ENCODE peak calls at places on chromosomes 16 and 17, in seven cellular contexts. N is heart right ventricle, U is transverse colon, W is HAP-1, A is ovary, Q is pancreas, F is HCT116. G is an unnamed sample. For H3K36me3, the result is how much of the 10 kb centered on the place peaks cover.

GRCh38 chr17:18258356-18259038 is at the start of gene FLII:
- DNase-seq in N (peak), U (peak), W (peak), A (peak), Q (peak), F (no peak), G (peak)

GRCh38 chr17:44552361-44552760 is 4.9 kb upstream of the FZD2 start:
- DNase-seq in N (no peak), U (peak), W (no peak), A (no peak), Q (no peak), F (no peak), G (no peak)

GRCh38 chr16:65126845-65127624 is 5.2 kb upstream of the CDH11 start:
- DNase-seq in N (no peak), U (no peak), W (no peak), A (no peak), Q (no peak), F (no peak), G (no peak)

GRCh38 chr17:20073056-20073979 is 64.2 kb downstream of the SPECC1 start:
- DNase-seq in N (peak), U (peak), W (no peak), A (peak), Q (no peak), F (no peak), G (no peak)

GRCh38 chr17:58277107-58277506 is 3.6 kb downstream of the MPO start:
- DNase-seq in N (no peak), U (no peak), W (no peak), A (no peak), Q (no peak), F (peak), G (no peak)

GRCh38 chr16:78648517-78648916 is 549.1 kb downstream of the WWOX start:
- DNase-seq in N (peak), U (no peak), W (no peak), A (no peak), Q (no peak), F (no peak), G (peak)

GRCh38 chr17:8393470-8394231 is 4.0 kb downstream of the RNF222 start:
- DNase-seq in N (no peak), U (peak), W (no peak), A (no peak), Q (no peak), F (no peak), G (peak)

GRCh38 chr17:17204041-17204591 is 2.0 kb downstream of the PLD6 start:
- DNase-seq in N (peak), U (peak), W (no peak), A (no peak), Q (no peak), F (no peak), G (peak)

GRCh38 chr17:10135539-10136257 is 62.7 kb downstream of the GAS7 start:
- DNase-seq in N (no peak), U (peak), W (no peak), A (no peak), Q (no peak), F (no peak), G (no peak)

GRCh38 chr16:88691924-88692560 is 5.7 kb upstream of the SNAI3 start:
- DNase-seq in N (no peak), U (peak), W (no peak), A (no peak), Q (no peak), F (no peak), G (no peak)

GRCh38 chr16:88640520-88641247 is 2.3 kb downstream of the IL17C start:
- DNase-seq in N (no peak), U (no peak), W (no peak), A (no peak), Q (no peak), F (no peak), G (no peak)

GRCh38 chr17:56593741-56594527 is 435 bp downstream of the NOG start:
- DNase-seq in N (peak), U (peak), W (peak), A (peak), Q (peak), F (no peak), G (peak)

GRCh38 chr17:78675836-78676235 is 98.6 kb upstream of the DNAH17 start:
- DNase-seq in N (no peak), U (no peak), W (no peak), A (no peak), Q (peak), F (no peak), G (no peak)

GRCh38 chr17:83024205-83024971 is 55.0 kb upstream of the METRNL start:
- DNase-seq in N (no peak), U (no peak), W (no peak), A (no peak), Q (no peak), F (no peak), G (no peak)

GRCh38 chr17:79001190-79002020 is 8.2 kb downstream of the CANT1 start:
- DNase-seq in N (no peak), U (no peak), W (no peak), A (peak), Q (peak), F (no peak), G (no peak)

GRCh38 chr16:15899538-15900100 is 11.2 kb upstream of the CEP20 start:
- DNase-seq in N (no peak), U (peak), W (no peak), A (no peak), Q (no peak), F (peak), G (peak)

GRCh38 chr16:69049146-69049545 is 56.3 kb upstream of the HAS3 start:
- DNase-seq in N (no peak), U (no peak), W (no peak), A (no peak), Q (no peak), F (no peak), G (no peak)

GRCh38 chr17:53313746-53314145 is 509.0 kb upstream of the KIF2B start:
- DNase-seq in N (no peak), U (no peak), W (no peak), A (no peak), Q (no peak), F (no peak), G (no peak)

GRCh38 chr16:3838600-3839401 is 41.7 kb downstream of the CREBBP start:
- DNase-seq in N (no peak), U (no peak), W (no peak), A (no peak), Q (no peak), F (no peak), G (no peak)

GRCh38 chr17:3647769-3648540 is 11.4 kb downstream of the CTNS start:
- DNase-seq in N (peak), U (peak), W (peak), A (no peak), Q (peak), F (peak), G (peak)

GRCh38 chr16:80924372-80924978 is 82.2 kb downstream of the CMC2 start:
- DNase-seq in N (peak), U (peak), W (peak), A (peak), Q (peak), F (peak), G (no peak)

GRCh38 chr17:79201119-79201518 is 126.5 kb downstream of the ENGASE start:
- DNase-seq in N (no peak), U (no peak), W (no peak), A (no peak), Q (no peak), F (no peak), G (no peak)

GRCh38 chr17:33049781-33050414 is 58.3 kb downstream of the SPACA3 start:
- DNase-seq in N (peak), U (peak), W (peak), A (no peak), Q (no peak), F (peak), G (peak)

GRCh38 chr16:88770459-88771293 is 14.3 kb downstream of the PIEZO1 start:
- DNase-seq in N (peak), U (peak), W (peak), A (no peak), Q (no peak), F (peak), G (peak)

GRCh38 chr17:37358098-37358829 is 17.5 kb upstream of the C17orf78 start:
- DNase-seq in N (peak), U (peak), W (peak), A (peak), Q (peak), F (no peak), G (peak)

GRCh38 chr17:19720631-19721426 is 4.4 kb upstream of the SLC47A2 start:
- DNase-seq in N (no peak), U (peak), W (no peak), A (peak), Q (no peak), F (no peak), G (peak)

GRCh38 chr17:29243792-29244191 is 2.9 kb upstream of the CRYBA1 start:
- DNase-seq in N (no peak), U (no peak), W (peak), A (no peak), Q (no peak), F (no peak), G (peak)

GRCh38 chr16:46765050-46765449 is 16.9 kb upstream of the MYLK3 start:
- DNase-seq in N (no peak), U (no peak), W (no peak), A (no peak), Q (no peak), F (no peak), G (peak)

GRCh38 chr16:85384831-85385462 is 228.2 kb upstream of the GSE1 start:
- DNase-seq in N (no peak), U (peak), W (no peak), A (peak), Q (peak), F (no peak), G (no peak)

DNA sequence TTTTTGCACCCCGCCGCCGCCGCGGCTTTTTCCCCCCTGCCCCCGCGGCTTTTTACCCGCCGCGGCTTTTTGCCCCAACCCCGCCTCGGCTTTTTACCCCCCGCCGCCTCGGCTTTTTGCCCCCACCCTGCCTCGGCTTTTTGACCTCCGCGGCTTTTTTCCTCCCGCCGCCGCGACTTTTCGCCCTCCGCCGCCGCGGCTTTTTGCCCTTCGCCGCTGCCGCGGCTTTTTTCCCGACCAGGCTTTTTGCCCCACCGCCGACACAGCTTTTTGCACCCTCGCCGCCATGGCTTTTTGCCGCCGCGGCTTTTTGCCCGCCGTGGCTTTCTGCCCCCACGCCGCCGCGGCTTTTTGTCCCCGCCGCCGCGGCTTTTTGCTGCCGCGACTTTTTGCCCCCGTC is 137.0 kb upstream of the TP53TG3D start:
- DNase-seq in N (no peak), U (no peak), W (peak), A (no peak), Q (peak), F (no peak), G (peak)
- H3K4me3 ChIP-seq in N (peak), U (peak), W (peak), A (no peak), Q (peak), F (no peak), G (peak)

GRCh38 chr16:2170080-2170479 is 14.5 kb downstream of the TRAF7 start:
- DNase-seq in N (no peak), U (no peak), W (no peak), A (no peak), Q (no peak), F (no peak), G (no peak)
- H3K36me3 ChIP-seq in N (under half), U (under half), W (under half), A (under half), Q (under half), F (half or more), G (half or more)

DNA sequence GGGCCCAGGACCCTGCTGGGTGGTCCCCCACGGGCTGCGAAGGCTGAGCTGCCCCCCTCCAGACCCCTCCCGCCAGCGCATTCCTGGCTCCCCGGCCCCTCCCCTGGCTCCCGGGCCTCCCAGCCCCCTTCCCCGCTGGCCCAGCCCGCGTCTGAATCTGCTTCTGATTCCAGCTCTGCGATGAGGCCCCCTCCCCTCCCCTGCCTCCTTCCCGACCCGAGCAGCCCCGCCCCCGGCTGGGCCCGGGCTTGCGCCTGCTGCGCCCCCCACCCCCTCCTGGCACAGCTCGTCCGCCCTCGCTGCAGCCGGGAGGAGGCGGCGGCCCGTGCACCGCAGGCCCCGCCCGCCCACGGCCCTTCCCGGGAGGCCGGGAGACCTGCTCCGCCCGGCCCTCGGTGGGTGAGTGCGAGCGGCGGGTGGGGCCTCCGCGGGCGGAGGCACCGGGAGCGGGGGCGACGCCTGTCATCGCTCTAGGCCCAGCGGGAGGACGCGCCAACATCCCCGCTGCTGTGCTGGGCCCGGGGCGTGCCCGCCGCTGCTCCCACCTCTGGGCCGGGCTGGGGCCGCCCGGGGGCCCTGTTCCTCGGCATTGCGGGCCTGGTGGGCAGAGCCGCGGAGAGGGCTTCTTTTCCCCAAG is at the start of gene NTN3:
- DNase-seq in N (no peak), U (no peak), W (peak), A (peak), Q (no peak), F (no peak), G (no peak)
- H3K4me3 ChIP-seq in N (peak), U (peak), W (no peak), A (no peak), Q (no peak), F (no peak), G (no peak)

GRCh38 chr16:27689711-27690110 is 139.8 kb downstream of the KATNIP start:
- DNase-seq in N (no peak), U (no peak), W (no peak), A (no peak), Q (no peak), F (no peak), G (no peak)
- H3K36me3 ChIP-seq in N (under half), U (under half), W (under half), A (under half), Q (under half), F (under half), G (under half)

DNA sequence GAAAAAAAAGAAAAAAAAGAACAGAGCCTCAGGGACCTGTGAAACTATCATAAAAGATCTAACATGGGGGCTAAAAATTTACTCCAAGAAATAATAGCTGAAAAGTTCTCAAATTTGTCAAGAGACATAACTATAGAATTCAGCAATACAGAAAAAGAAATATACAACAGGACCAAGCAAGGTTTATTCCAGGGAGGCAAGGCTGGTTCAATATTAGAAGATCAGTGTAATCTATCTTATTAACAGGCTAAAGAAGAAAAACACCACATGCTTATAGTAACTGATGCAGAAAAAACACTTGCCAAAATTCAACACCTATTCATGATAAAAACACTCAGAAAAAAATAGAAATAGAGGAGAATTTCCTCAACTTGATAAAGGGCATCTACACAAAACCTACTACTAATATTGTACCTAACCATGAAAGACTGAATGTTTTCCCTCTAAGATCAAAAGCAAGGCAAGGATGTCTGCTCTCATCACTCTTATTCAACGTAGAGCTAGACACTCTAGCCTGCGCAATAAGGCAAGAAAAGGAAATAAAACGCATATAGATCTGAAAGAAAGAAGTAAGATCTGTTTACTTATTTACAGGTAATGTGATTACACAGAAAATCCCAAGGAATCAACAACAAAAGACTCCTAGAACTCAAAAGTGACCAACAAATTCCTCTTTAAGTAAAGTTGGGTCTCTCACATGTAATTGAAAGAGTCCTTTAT is 1.2 kb upstream of the ACSM3 start:
- DNase-seq in N (no peak), U (no peak), W (no peak), A (no peak), Q (no peak), F (no peak), G (no peak)
- H3K4me3 ChIP-seq in N (no peak), U (peak), W (no peak), A (no peak), Q (no peak), F (no peak), G (no peak)

GRCh38 chr17:73343739-73344454 is 32.1 kb upstream of the CDC42EP4 start:
- DNase-seq in N (no peak), U (no peak), W (no peak), A (no peak), Q (no peak), F (no peak), G (no peak)

GRCh38 chr17:73342549-73343167 is 30.9 kb upstream of the CDC42EP4 start:
- DNase-seq in N (no peak), U (no peak), W (peak), A (no peak), Q (no peak), F (no peak), G (peak)

GRCh38 chr17:73341350-73342056 is 29.7 kb upstream of the CDC42EP4 start:
- DNase-seq in N (no peak), U (no peak), W (no peak), A (no peak), Q (no peak), F (no peak), G (no peak)

GRCh38 chr17:73342057-73342522 is 30.3 kb upstream of the CDC42EP4 start:
- DNase-seq in N (peak), U (peak), W (peak), A (peak), Q (no peak), F (no peak), G (peak)

GRCh38 chr17:73343168-73343634 is 31.4 kb upstream of the CDC42EP4 start:
- DNase-seq in N (peak), U (peak), W (peak), A (peak), Q (no peak), F (no peak), G (peak)
- H3K36me3 ChIP-seq in N (under half), U (under half), W (under half), A (under half), Q (under half), F (under half), G (under half)

GRCh38 chr16:73847090-73847489 is 449.5 kb upstream of the PSMD7 start:
- DNase-seq in N (no peak), U (no peak), W (no peak), A (no peak), Q (no peak), F (no peak), G (no peak)

GRCh38 chr16:73848993-73849392 is 447.6 kb upstream of the PSMD7 start:
- DNase-seq in N (no peak), U (peak), W (no peak), A (no peak), Q (no peak), F (no peak), G (no peak)

GRCh38 chr16:73840710-73841109 is 455.9 kb upstream of the PSMD7 start:
- DNase-seq in N (peak), U (no peak), W (no peak), A (no peak), Q (no peak), F (no peak), G (no peak)

DNA sequence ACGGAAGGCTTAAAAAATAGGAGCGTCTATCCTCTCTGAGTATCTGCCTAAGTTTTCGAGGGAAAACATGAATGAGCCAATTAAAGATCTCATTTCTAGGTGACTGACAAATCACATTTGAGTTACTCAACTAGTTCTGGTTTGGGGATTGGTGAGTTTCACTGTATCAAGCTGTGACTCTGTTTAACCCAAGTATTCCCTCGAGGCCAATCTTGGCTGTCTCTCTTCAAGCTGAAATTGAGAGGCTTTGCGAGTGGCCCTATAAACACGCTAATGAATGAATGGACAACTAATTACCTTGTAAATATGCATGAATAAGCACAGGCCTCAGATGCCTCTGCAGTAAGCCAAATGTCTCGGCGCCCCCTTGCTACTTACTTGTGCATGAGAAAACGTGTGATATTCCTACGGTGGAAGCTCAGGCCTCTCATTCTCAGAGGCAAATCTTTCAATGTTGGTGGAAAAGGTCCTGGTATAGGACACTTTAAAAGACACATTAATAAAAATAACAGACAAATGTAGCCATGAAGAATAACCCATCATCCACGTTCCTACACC is 450.2 kb upstream of the PSMD7 start:
- DNase-seq in N (no peak), U (no peak), W (peak), A (no peak), Q (no peak), F (no peak), G (no peak)
- H3K4me3 ChIP-seq in N (no peak), U (no peak), W (no peak), A (no peak), Q (no peak), F (no peak), G (no peak)

GRCh38 chr16:8898660-8899318 is 16.6 kb downstream of the LITAFD start:
- DNase-seq in N (no peak), U (no peak), W (no peak), A (no peak), Q (no peak), F (no peak), G (no peak)
- H3K36me3 ChIP-seq in N (under half), U (half or more), W (half or more), A (under half), Q (under half), F (half or more), G (half or more)

GRCh38 chr17:76492250-76492988 is 8.8 kb downstream of the RHBDF2 start:
- DNase-seq in N (no peak), U (peak), W (no peak), A (no peak), Q (no peak), F (no peak), G (no peak)

GRCh38 chr17:76495663-76496400 is 5.4 kb downstream of the RHBDF2 start:
- DNase-seq in N (no peak), U (no peak), W (no peak), A (no peak), Q (no peak), F (no peak), G (peak)

GRCh38 chr17:76492989-76493501 is 8.2 kb downstream of the RHBDF2 start:
- DNase-seq in N (peak), U (peak), W (no peak), A (peak), Q (no peak), F (no peak), G (peak)

GRCh38 chr17:76491271-76492184 is 9.7 kb downstream of the RHBDF2 start:
- DNase-seq in N (no peak), U (peak), W (no peak), A (no peak), Q (no peak), F (no peak), G (no peak)

GRCh38 chr17:76493505-76494167 is 7.6 kb downstream of the RHBDF2 start:
- DNase-seq in N (no peak), U (peak), W (no peak), A (no peak), Q (no peak), F (no peak), G (no peak)
- H3K4me3 ChIP-seq in N (no peak), U (no peak), W (no peak), A (no peak), Q (no peak), F (no peak), G (no peak)

G was measured in MG63.